ENCODE peak calls at places on chromosomes 12 and 14, in five cellular contexts. One of them, this sample, is unnamed.

GRCh38 chr12:119020377-119021360 is 39.3 kb downstream of the SRRM4 start:
- DNase-seq in NCI-H1105 treated with DMSO at 0.1 percent for 48 hours: no peak
- DNase-seq in iPS DF 19.7: peak; percentile 64
- DNase-seq in G401: peak; percentile 74
- DNase-seq in pulmonary artery endothelial cell: no peak
- DNase-seq in this sample: no peak

GRCh38 chr12:52032431-52032796 is 18.8 kb upstream of the NR4A1 start:
- DNase-seq in NCI-H1105 treated with DMSO at 0.1 percent for 48 hours: peak; percentile 13
- DNase-seq in iPS DF 19.7: no peak
- DNase-seq in G401: peak; percentile 85
- DNase-seq in pulmonary artery endothelial cell: no peak
- DNase-seq in this sample: no peak

GRCh38 chr12:80815351-80815750 is 98.6 kb downstream of the MYF5 start:
- DNase-seq in NCI-H1105 treated with DMSO at 0.1 percent for 48 hours: no peak
- DNase-seq in iPS DF 19.7: no peak
- DNase-seq in G401: no peak
- DNase-seq in pulmonary artery endothelial cell: no peak
- DNase-seq in this sample: no peak

GRCh38 chr14:62599616-62600385 is 445.5 kb downstream of the KCNH5 start:
- DNase-seq in NCI-H1105 treated with DMSO at 0.1 percent for 48 hours: no peak
- DNase-seq in iPS DF 19.7: no peak
- DNase-seq in G401: no peak
- DNase-seq in pulmonary artery endothelial cell: no peak
- DNase-seq in this sample: no peak

GRCh38 chr12:101746661-101747060 is 7.4 kb upstream of the SYCP3 start:
- DNase-seq in NCI-H1105 treated with DMSO at 0.1 percent for 48 hours: no peak
- DNase-seq in iPS DF 19.7: no peak
- DNase-seq in G401: no peak
- DNase-seq in pulmonary artery endothelial cell: no peak
- DNase-seq in this sample: no peak

GRCh38 chr12:56040151-56040550 is 1.6 kb upstream of the RPS26 start:
- DNase-seq in NCI-H1105 treated with DMSO at 0.1 percent for 48 hours: no peak
- DNase-seq in iPS DF 19.7: no peak
- DNase-seq in G401: no peak
- DNase-seq in pulmonary artery endothelial cell: no peak
- DNase-seq in this sample: no peak

GRCh38 chr14:106662947-106663346 is 1136.6 kb downstream of the TMEM121 start:
- DNase-seq in NCI-H1105 treated with DMSO at 0.1 percent for 48 hours: no peak
- DNase-seq in iPS DF 19.7: no peak
- DNase-seq in G401: no peak
- DNase-seq in pulmonary artery endothelial cell: no peak
- DNase-seq in this sample: no peak

GRCh38 chr14:52402812-52403526 is 88.9 kb downstream of the PTGER2 start:
- DNase-seq in NCI-H1105 treated with DMSO at 0.1 percent for 48 hours: no peak
- DNase-seq in iPS DF 19.7: no peak
- DNase-seq in G401: no peak
- DNase-seq in pulmonary artery endothelial cell: no peak
- DNase-seq in this sample: no peak

GRCh38 chr12:42779186-42779859 is 189.8 kb upstream of the PRICKLE1 start:
- DNase-seq in NCI-H1105 treated with DMSO at 0.1 percent for 48 hours: no peak
- DNase-seq in iPS DF 19.7: no peak
- DNase-seq in G401: peak; percentile 12
- DNase-seq in pulmonary artery endothelial cell: no peak
- DNase-seq in this sample: no peak

GRCh38 chr14:44204061-44204815 is 302.8 kb downstream of the FSCB start:
- DNase-seq in NCI-H1105 treated with DMSO at 0.1 percent for 48 hours: no peak
- DNase-seq in iPS DF 19.7: peak; percentile 9
- DNase-seq in G401: no peak
- DNase-seq in pulmonary artery endothelial cell: no peak
- DNase-seq in this sample: no peak